ENCODE peak calls at places on chromosomes 7 and 10, in four cellular contexts. H is HepG2, O is GM12878, M is K562. C is an unnamed sample.

GRCh38 chr10:42781893-42782445 is 626 bp upstream of the BMS1 start:
- DNase-seq in H (no peak), O (no peak), M (peak; percentile 43), C (no peak)

GRCh38 chr7:988426-988911 is 5.5 kb downstream of the CYP2W1 start:
- DNase-seq in H (no peak), O (no peak), M (peak; percentile 32), C (no peak)

GRCh38 chr7:29987821-29988317 is 1.7 kb downstream of the SCRN1 start:
- DNase-seq in H (peak; percentile 92), O (no peak), M (no peak), C (peak; percentile 91)

GRCh38 chr10:71280825-71281224 is 38.2 kb upstream of the SLC29A3 start:
- DNase-seq in H (no peak), O (no peak), M (no peak), C (no peak)

GRCh38 chr10:4780782-4781181 is 45.2 kb upstream of the AKR1E2 start:
- DNase-seq in H (no peak), O (no peak), M (no peak), C (no peak)

GRCh38 chr7:50791921-50792341 is 9.2 kb upstream of the GRB10 start:
- DNase-seq in H (peak; percentile 20), O (no peak), M (peak; percentile 28), C (no peak)

GRCh38 chr7:123747089-123747488 is 1.7 kb downstream of the WASL start:
- DNase-seq in H (no peak), O (no peak), M (peak; percentile 62), C (no peak)

GRCh38 chr7:156751319-156751718 is 110.7 kb downstream of the RNF32 start:
- DNase-seq in H (no peak), O (no peak), M (peak; percentile 27), C (no peak)

GRCh38 chr10:51242393-51242792 is 168.1 kb downstream of the PRKG1 start:
- DNase-seq in H (no peak), O (no peak), M (no peak), C (no peak)

GRCh38 chr7:123410273-123410928 is 124.0 kb downstream of the IQUB start:
- DNase-seq in H (no peak), O (no peak), M (no peak), C (no peak)

GRCh38 chr10:51074238-51075028 is at the start of gene PRKG1:
- DNase-seq in H (peak; percentile 5), O (no peak), M (no peak), C (peak; percentile 38)

GRCh38 chr7:156999611-157000046 is 10.8 kb downstream of the MNX1 start:
- DNase-seq in H (no peak), O (no peak), M (peak; percentile 66), C (no peak)

GRCh38 chr7:74141705-74142104 is 32.5 kb upstream of the EIF4H start:
- DNase-seq in H (no peak), O (no peak), M (no peak), C (no peak)

GRCh38 chr7:36132025-36132424 is 21.0 kb upstream of the EEPD1 start:
- DNase-seq in H (peak; percentile 21), O (no peak), M (no peak), C (no peak)

GRCh38 chr10:120415709-120416330 is 41.2 kb upstream of the PLPP4 start:
- DNase-seq in H (no peak), O (no peak), M (no peak), C (no peak)

GRCh38 chr7:108045154-108045553 is 42.2 kb upstream of the LAMB1 start:
- DNase-seq in H (no peak), O (no peak), M (no peak), C (no peak)

GRCh38 chr7:66627151-66627681 is 1.5 kb upstream of the KCTD7 start:
- DNase-seq in H (no peak), O (no peak), M (no peak), C (no peak)

GRCh38 chr7:121235221-121235620 is 93.6 kb upstream of the WNT16 start:
- DNase-seq in H (no peak), O (no peak), M (no peak), C (no peak)

GRCh38 chr7:14521183-14521582 is 381.4 kb downstream of the DGKB start:
- DNase-seq in H (no peak), O (no peak), M (no peak), C (no peak)

GRCh38 chr10:130766716-130767115 is 544.8 kb downstream of the TCERG1L start:
- DNase-seq in H (no peak), O (no peak), M (no peak), C (no peak)

GRCh38 chr7:143892527-143893300 is 9.3 kb downstream of the TCAF1 start:
- DNase-seq in H (peak; percentile 68), O (peak; percentile 19), M (peak; percentile 82), C (no peak)

GRCh38 chr10:48501226-48501625 is 103.6 kb downstream of the ARHGAP22 start:
- DNase-seq in H (no peak), O (no peak), M (no peak), C (no peak)

GRCh38 chr10:97882142-97883091 is 32.8 kb downstream of the GOLGA7B start:
- DNase-seq in H (no peak), O (no peak), M (no peak), C (peak; percentile 93)

GRCh38 chr7:23544913-23545354 is 13.2 kb upstream of the TRA2A start:
- DNase-seq in H (peak; percentile 43), O (peak; percentile 46), M (peak; percentile 72), C (peak; percentile 65)

GRCh38 chr10:130242483-130242882 is 106.3 kb downstream of the GLRX3 start:
- DNase-seq in H (no peak), O (no peak), M (no peak), C (no peak)

DNA sequence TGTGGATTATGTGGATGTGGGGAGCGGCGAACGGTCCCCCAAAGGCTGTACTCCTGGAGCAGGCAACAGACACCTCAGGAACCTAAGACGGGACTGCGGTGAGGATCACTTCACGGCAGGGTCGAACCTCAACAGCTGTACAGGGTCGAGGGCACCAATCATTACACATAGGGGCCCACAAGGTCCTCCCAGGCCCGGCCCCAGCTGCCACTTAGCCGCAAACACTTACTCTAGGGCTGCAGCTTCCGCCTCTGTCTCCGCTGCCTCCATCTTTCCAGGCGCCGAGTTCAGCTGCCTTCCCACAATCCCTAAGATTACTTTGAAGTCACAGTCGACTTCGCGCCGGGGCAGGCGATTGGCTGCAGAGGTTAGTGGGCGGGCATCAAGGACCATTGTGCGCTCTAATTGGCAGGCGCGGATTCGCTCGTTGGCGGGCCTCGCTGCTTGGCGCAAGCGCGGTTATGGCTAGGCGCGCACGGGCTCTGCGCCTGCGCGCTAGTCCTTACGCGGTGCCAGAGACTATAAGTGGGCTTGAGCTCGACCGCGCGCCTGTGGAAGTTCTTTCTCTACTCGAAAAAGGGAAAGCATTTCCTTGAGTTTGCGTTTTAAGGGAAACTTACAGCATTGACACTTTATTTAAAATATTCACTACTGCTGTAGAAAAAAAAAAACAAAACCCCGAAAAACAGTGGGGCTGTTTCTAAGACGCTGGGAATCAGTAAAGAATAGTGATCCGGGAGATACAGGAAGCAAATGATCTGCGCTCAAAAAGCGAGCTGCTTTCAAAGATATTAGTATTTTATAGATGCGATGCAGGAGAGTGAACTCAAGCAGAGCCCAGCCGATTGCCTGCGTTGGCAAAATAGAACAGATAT is at the start of gene ZWINT:
- DNase-seq in H (peak; percentile 92), O (peak; percentile 90), M (peak; percentile 99), C (peak; percentile 97)
- TF ChIP-seq POLR2A in H (peak; percentile 81), O (peak; percentile 89), M (peak; percentile 96), C (peak; percentile 59)

DNA sequence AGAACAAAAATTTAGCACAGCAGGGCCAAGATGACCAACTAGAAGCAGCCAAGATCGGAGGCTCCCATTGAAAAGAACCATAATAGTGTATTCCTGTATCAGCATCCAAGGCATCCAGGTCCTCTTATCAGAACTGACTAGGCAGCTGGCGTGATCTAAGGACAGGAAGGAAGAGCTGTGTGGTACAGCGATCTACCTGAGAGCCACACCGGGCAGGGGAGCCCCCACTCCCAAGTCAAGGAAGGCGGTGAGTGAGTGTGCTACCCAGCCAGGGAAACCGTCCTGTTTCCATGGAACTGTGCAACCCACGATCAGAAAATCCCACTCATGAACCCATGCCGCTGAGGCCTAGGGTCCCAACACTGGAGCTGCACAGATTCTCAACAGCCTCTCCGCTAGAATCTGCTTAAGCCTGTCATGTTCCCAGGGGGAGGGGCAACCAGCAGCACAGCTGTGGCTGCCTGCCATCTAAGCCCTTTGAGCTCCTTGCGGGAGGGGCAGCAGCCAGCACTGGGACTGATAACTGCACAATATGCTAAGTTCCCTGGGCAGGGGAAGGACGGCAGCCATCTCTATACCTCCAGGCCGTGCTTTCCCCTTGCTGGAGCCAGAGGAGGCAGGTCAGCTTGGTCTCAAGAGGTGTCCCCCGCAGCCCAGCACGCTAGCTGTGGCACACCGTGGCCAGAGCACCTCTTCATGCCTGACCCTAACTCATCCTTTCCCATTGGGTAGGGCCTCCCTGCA is 213.0 kb upstream of the SMIM30 start:
- DNase-seq in H (peak; percentile 3), O (no peak), M (peak; percentile 68), C (no peak)
- TF ChIP-seq ESRRA in H (no peak), O (no peak), M (no peak), C (no peak)

GRCh38 chr7:38321967-38322366 is 48.5 kb upstream of the TARP start:
- DNase-seq in H (no peak), O (no peak), M (no peak), C (no peak)
- TF ChIP-seq POLR2A in H (no peak), O (no peak), M (no peak), C (no peak)

DNA sequence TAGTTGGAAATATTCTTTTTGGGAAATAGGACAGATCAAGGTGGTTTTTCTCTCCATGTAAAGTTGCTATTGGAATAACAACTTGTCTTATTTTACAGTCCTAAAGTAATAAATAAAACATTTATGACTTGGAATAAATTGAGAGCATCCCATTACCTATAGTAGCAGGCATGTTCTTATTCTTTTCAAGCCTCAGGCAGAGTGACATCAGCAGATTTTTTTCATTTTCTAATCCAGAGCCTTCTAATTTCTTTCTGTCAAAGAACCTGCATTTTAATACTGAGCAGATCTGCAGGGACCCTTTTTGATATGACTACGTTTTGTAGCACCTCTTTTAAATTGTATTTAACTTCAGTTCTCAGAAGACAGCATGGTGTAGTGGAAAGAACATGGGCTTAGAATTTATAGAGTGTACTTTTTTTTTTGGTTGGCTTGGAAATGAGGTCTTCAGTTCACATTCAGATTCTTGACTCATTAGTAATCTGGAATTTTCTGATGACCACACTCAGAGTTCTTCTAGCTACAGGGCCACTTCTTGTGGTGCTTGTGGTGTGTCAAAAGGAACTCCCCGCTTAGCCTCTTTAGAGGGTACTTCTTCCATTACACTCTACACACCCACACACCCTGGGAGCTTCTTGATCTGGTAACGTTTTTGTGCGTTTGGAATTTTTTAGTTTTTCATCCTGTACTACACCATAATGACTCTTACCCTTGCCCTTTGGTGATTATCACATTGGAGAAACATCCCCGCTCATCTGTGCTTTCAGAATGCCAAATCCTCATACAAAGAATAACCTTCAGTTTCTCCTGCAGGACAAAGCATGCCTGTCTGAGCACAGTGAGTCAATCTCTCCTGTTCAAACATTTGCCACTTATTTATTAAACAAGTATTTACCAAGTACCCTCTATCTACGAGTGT is 34.6 kb downstream of the AGK start:
- DNase-seq in H (peak; percentile 85), O (peak; percentile 46), M (no peak), C (peak; percentile 70)
- TF ChIP-seq ESRRA in H (no peak), O (no peak), M (no peak), C (no peak)

GRCh38 chr10:75111367-75111905 is at the start of gene SAMD8:
- DNase-seq in H (peak; percentile 95), O (peak; percentile 83), M (peak; percentile 98), C (no peak)
- TF ChIP-seq POLR2A in H (peak; percentile 67), O (peak; percentile 96), M (peak; percentile 81), C (peak; percentile 76)